ENCODE peak calls at places on chromosomes 7 and 10, in five cellular contexts. X is heart right ventricle; S is CD4-positive, alpha-beta memory T cell; D is pancreas; B is NT2/D1. O is an unnamed sample. For H3K4me1 and H3K9me3, the result is how much of the 10 kb centered on the place peaks cover.

GRCh38 chr10:91782539-91782938 is 15.7 kb upstream of the TNKS2 start:
- DNase-seq in X (no peak), S (no peak), D (no peak), B (no peak), O (no peak)

GRCh38 chr7:29976265-29976664 is 13.3 kb downstream of the SCRN1 start:
- DNase-seq in X (no peak), S (no peak), D (no peak), B (no peak), O (no peak)

GRCh38 chr10:75654171-75654772 is 222.8 kb downstream of the LRMDA start:
- DNase-seq in X (no peak), S (no peak), D (no peak), B (no peak), O (no peak)

GRCh38 chr7:27162930-27163775 is 2.2 kb downstream of the HOXA9 start:
- DNase-seq in X (no peak), S (no peak), D (no peak), B (no peak), O (no peak)

GRCh38 chr10:69348824-69349541 is 67.7 kb downstream of the TACR2 start:
- DNase-seq in X (peak), S (no peak), D (no peak), B (no peak), O (no peak)

GRCh38 chr7:130921391-130922180 is 187.6 kb upstream of the KLF14 start:
- DNase-seq in X (peak), S (no peak), D (no peak), B (no peak), O (no peak)

GRCh38 chr7:76133839-76134238 is 67.9 kb upstream of the SRRM3 start:
- DNase-seq in X (no peak), S (no peak), D (no peak), B (no peak), O (no peak)

GRCh38 chr10:4131407-4132215 is 346.6 kb upstream of the KLF6 start:
- DNase-seq in X (no peak), S (peak), D (no peak), B (no peak), O (no peak)

GRCh38 chr7:131231381-131232220 is 96.1 kb upstream of the MKLN1 start:
- DNase-seq in X (peak), S (peak), D (no peak), B (no peak), O (no peak)

GRCh38 chr7:22332481-22332880 is 24.5 kb downstream of the RAPGEF5 start:
- DNase-seq in X (no peak), S (no peak), D (no peak), B (no peak), O (no peak)

GRCh38 chr7:46755120-46756034 is 826.5 kb downstream of the TNS3 start:
- DNase-seq in X (no peak), S (no peak), D (no peak), B (no peak), O (no peak)

GRCh38 chr7:32206987-32207386 is 136.8 kb upstream of the PDE1C start:
- DNase-seq in X (no peak), S (no peak), D (no peak), B (no peak), O (no peak)

GRCh38 chr10:59331661-59332060 is 30.7 kb downstream of the FAM13C start:
- DNase-seq in X (no peak), S (no peak), D (no peak), B (no peak), O (no peak)

GRCh38 chr7:55513849-55514248 is 58.5 kb downstream of the VOPP1 start:
- DNase-seq in X (no peak), S (no peak), D (no peak), B (no peak), O (no peak)

GRCh38 chr7:146831875-146832274 is 715.3 kb downstream of the CNTNAP2 start:
- DNase-seq in X (no peak), S (no peak), D (no peak), B (no peak), O (no peak)

GRCh38 chr10:133393401-133394063 is 425 bp upstream of the MTG1 start:
- DNase-seq in X (no peak), S (no peak), D (peak), B (no peak), O (no peak)

GRCh38 chr10:3623746-3624145 is 161.3 kb downstream of the KLF6 start:
- DNase-seq in X (peak), S (no peak), D (no peak), B (no peak), O (no peak)

GRCh38 chr10:23779287-23779686 is 340.4 kb downstream of the OTUD1 start:
- DNase-seq in X (no peak), S (no peak), D (no peak), B (no peak), O (no peak)

GRCh38 chr10:27695704-27696103 is 49.9 kb downstream of the MKX start:
- DNase-seq in X (no peak), S (no peak), D (no peak), B (no peak), O (no peak)

GRCh38 chr7:100823140-100823525 is 4.2 kb downstream of the EPHB4 start:
- DNase-seq in X (no peak), S (no peak), D (no peak), B (no peak), O (no peak)

GRCh38 chr10:129719889-129720590 is 244.0 kb downstream of the EBF3 start:
- DNase-seq in X (no peak), S (no peak), D (peak), B (no peak), O (no peak)

GRCh38 chr7:140674899-140675701 is 2.4 kb downstream of the ADCK2 start:
- DNase-seq in X (peak), S (no peak), D (no peak), B (peak), O (no peak)

GRCh38 chr10:97179731-97180366 is 5.9 kb downstream of the SLIT1 start:
- DNase-seq in X (no peak), S (no peak), D (no peak), B (peak), O (no peak)

GRCh38 chr10:132779850-132780249 is 6.1 kb downstream of the NKX6-2 start:
- DNase-seq in X (no peak), S (no peak), D (no peak), B (no peak), O (no peak)

GRCh38 chr7:116180302-116180701 is 30.0 kb upstream of the TES start:
- DNase-seq in X (peak), S (peak), D (no peak), B (no peak), O (no peak)

GRCh38 chr10:19704544-19704943 is 111.7 kb upstream of the PLXDC2 start:
- DNase-seq in X (no peak), S (no peak), D (no peak), B (no peak), O (no peak)

GRCh38 chr7:1555813-1556540 is at the start of gene TMEM184A:
- DNase-seq in X (no peak), S (peak), D (peak), B (peak), O (peak)

GRCh38 chr7:602341-603141 is 82.9 kb upstream of the PDGFA start:
- DNase-seq in X (no peak), S (peak), D (no peak), B (no peak), O (no peak)

GRCh38 chr10:95178266-95178665 is 15.8 kb upstream of the ACSM6 start:
- DNase-seq in X (no peak), S (no peak), D (no peak), B (no peak), O (no peak)

GRCh38 chr10:104209575-104210198 is 22.5 kb downstream of the CFAP43 start:
- DNase-seq in X (peak), S (peak), D (peak), B (peak), O (peak)

GRCh38 chr10:114694062-114694461 is 36.0 kb upstream of the ABLIM1 start:
- DNase-seq in X (no peak), S (peak), D (no peak), B (no peak), O (no peak)

GRCh38 chr7:36863901-36864701 is 139.8 kb upstream of the AOAH start:
- DNase-seq in X (no peak), S (no peak), D (no peak), B (no peak), O (no peak)

GRCh38 chr7:69764681-69765080 is 166.4 kb downstream of the AUTS2 start:
- DNase-seq in X (no peak), S (no peak), D (no peak), B (no peak), O (no peak)

GRCh38 chr7:105003275-105003674 is 10.7 kb upstream of the KMT2E start:
- DNase-seq in X (peak), S (no peak), D (no peak), B (no peak), O (peak)
- H3K4me3 ChIP-seq in X (peak), S (no peak), D (no peak), B (no peak), O (no peak)

GRCh38 chr10:88946965-88947590 is 5.5 kb downstream of the ACTA2 start:
- DNase-seq in X (no peak), S (no peak), D (no peak), B (no peak), O (no peak)
- H3K4me1 ChIP-seq in X (under half), S (under half), D (under half), B (under half), O (under half)

DNA sequence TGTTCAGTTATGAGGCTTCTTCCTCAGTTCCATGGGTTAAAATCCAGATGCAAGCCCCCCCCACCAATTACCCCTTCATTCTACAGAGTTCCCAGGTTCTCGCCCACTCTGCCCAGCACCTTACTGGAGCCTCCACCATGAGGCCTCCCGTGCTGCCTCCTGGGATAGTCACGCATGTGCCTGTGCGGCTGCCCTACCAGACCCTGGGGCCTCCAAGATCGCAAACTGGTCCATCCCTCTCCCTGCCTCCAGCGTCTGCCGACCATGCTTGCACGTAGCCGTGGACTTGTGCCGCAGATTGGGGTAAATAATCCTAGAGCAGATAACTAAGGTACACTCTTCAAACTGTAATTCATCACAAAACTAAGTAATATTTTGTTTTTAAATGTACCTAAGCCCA is 611.2 kb downstream of the PTPRN2 start:
- DNase-seq in X (no peak), S (no peak), D (no peak), B (no peak), O (no peak)
- H3K9me3 ChIP-seq in X (under half), S (under half), D (under half), B (under half), O (under half)

GRCh38 chr7:114942443-114943175 is 20.7 kb downstream of the MDFIC start:
- DNase-seq in X (no peak), S (no peak), D (no peak), B (no peak), O (no peak)

GRCh38 chr7:114943530-114943929 is 21.6 kb downstream of the MDFIC start:
- DNase-seq in X (no peak), S (no peak), D (no peak), B (no peak), O (no peak)

GRCh38 chr7:114941692-114942091 is 19.8 kb downstream of the MDFIC start:
- DNase-seq in X (no peak), S (no peak), D (no peak), B (no peak), O (no peak)

GRCh38 chr7:114944742-114945625 is 23.1 kb downstream of the MDFIC start:
- DNase-seq in X (peak), S (no peak), D (peak), B (no peak), O (peak)

DNA sequence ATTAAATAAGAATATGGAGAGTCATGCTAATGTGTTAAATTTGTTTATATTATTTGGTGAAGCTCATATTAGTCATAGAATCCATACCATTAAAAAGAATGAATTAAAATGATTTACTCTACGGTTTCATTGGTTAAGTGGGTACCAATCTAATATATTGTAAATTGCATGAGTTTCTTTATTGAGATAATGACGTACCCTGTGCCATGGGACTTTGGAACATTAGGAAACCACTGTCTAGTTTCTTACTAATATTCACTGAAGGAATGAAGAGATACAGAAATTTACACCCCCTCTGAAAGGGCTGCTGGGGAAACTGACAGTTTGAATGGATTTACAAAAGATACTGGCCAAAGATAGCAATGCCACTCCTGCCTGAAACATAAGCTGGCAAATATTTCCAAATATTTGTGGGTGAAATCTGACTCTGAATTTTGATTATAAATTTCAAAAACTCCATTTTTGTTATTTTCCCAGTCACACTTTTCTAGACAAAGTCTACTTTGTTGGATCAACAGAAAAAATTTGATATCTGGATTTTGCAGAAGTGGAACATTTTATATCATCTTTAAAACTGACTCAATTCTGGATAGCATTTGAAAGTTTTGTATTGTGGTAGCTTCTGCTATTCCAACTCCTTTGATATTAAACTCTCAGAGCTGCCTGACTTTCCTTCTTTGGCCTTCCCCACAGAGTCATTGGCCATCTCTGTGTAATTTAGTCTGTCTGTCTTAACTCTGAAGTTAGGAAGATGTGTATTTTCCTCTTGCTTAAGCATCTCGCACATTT is 22.3 kb downstream of the MDFIC start:
- DNase-seq in X (no peak), S (no peak), D (no peak), B (no peak), O (no peak)
- H3K4me3 ChIP-seq in X (peak), S (no peak), D (no peak), B (no peak), O (no peak)

DNA sequence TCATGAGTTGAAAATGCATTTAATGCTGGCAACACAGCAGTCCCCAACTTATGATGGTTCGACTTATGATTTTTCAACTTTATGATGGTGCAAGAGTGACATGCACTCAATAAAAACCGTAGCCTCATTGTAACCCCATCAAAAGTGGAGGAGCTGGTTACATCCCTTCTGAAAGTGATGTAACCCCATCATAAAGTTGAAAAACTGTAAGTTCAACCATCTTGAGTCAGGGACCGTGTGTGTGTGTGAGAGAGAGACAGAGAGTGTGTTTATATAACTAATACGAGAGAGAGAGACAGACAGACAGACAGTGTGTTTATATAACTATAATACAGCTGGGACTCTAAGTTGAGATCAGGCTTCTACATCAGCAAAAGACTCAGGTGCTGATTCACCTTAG is 21.0 kb downstream of the ANXA11 start:
- DNase-seq in X (no peak), S (no peak), D (no peak), B (no peak), O (no peak)
- H3K4me1 ChIP-seq in X (half or more), S (half or more), D (under half), B (under half), O (under half)

GRCh38 chr10:15484128-15484527 is 113.0 kb upstream of the FAM171A1 start:
- DNase-seq in X (no peak), S (no peak), D (no peak), B (no peak), O (no peak)

GRCh38 chr10:15486404-15486803 is 115.3 kb upstream of the FAM171A1 start:
- DNase-seq in X (no peak), S (no peak), D (no peak), B (no peak), O (no peak)

GRCh38 chr10:15485027-15485426 is 113.9 kb upstream of the FAM171A1 start:
- DNase-seq in X (no peak), S (no peak), D (no peak), B (no peak), O (no peak)

GRCh38 chr10:15487376-15487775 is 116.3 kb upstream of the FAM171A1 start:
- DNase-seq in X (no peak), S (no peak), D (no peak), B (no peak), O (no peak)

GRCh38 chr10:15485684-15486316 is 114.7 kb upstream of the FAM171A1 start:
- DNase-seq in X (peak), S (no peak), D (no peak), B (no peak), O (peak)
- H3K9me3 ChIP-seq in X (under half), S (under half), D (under half), B (under half), O (under half)

DNA sequence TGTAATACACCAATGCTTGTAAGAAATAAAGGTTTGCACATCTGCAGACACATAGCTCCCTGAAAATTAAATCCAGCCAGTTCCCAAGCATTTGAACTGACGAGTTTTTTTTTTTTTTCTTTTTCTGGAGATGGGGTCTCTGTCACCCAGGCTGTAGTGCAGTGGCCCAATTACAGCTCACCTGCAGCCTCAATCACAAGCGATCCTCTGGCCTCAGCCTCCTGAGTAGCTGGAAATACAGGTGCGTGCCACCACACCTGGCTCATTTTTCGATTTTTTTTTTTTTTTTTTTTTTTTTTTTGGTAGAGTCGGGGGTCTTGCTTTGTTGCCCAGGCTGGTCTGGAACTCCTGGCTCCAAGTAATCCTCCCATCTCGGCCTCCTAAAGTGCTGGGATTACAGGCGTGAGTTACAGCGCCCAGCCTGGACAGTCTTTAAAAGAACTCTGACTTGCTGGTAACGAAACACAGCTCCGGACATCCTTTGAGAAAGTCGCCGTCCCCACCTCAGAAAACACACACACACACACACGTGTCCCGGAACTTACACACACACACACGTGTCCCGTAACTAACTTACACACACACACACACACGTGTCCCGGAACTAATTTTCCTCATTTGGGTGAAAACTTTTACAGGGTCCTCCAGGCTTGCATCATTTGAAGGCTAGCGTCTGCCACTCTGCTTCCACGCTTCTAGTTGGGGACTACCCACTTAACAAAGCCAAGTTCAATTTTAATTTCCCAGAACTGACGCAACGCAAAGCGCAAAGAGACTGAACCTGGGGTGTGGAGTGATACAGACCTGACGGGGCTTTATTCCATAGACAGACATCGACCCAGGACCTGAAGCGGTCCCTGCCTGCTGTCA is 18.6 kb downstream of the OCM2 start:
- DNase-seq in X (peak), S (no peak), D (peak), B (no peak), O (peak)
- H3K4me3 ChIP-seq in X (peak), S (peak), D (peak), B (peak), O (peak)

GRCh38 chr7:73966062-73966940 is 61.7 kb upstream of the ELN start:
- DNase-seq in X (no peak), S (no peak), D (no peak), B (no peak), O (no peak)
- H3K4me1 ChIP-seq in X (under half), S (under half), D (under half), B (under half), O (under half)

GRCh38 chr7:18995270-18995671 is 122.2 kb downstream of the TWIST1 start:
- DNase-seq in X (no peak), S (no peak), D (no peak), B (no peak), O (no peak)
- H3K9me3 ChIP-seq in X (under half), S (under half), D (under half), B (under half), O (under half)

GRCh38 chr7:133294234-133294633 is 41.4 kb downstream of the EXOC4 start:
- DNase-seq in X (no peak), S (no peak), D (no peak), B (no peak), O (no peak)
- H3K4me3 ChIP-seq in X (no peak), S (no peak), D (no peak), B (no peak), O (no peak)